ENCODE peak calls at places on chromosomes 3 and 15, in six cellular contexts. Z, A, T, J, E and O are unnamed samples.

GRCh38 chr3:157333551-157333991 is 103.1 kb upstream of the PTX3 start:
- DNase-seq in A (no peak), E (no peak), J (no peak), T (no peak), Z (no peak), O (no peak)

GRCh38 chr3:132124096-132124495 is 89.3 kb upstream of the CPNE4 start:
- DNase-seq in T (no peak), A (no peak), Z (no peak), E (no peak), J (no peak), O (no peak)

GRCh38 chr3:2352134-2352762 is 253.6 kb downstream of the CNTN4 start:
- DNase-seq in T (peak; percentile 55), J (peak; percentile 58), E (no peak), Z (no peak), A (no peak), O (no peak)

GRCh38 chr3:149401926-149402310 is 24.5 kb upstream of the TM4SF1 start:
- DNase-seq in E (no peak), J (no peak), T (no peak), A (no peak), Z (no peak), O (no peak)

GRCh38 chr3:28906561-28907310 is 374.1 kb upstream of the RBMS3 start:
- DNase-seq in E (no peak), J (no peak), Z (no peak), T (no peak), A (no peak), O (no peak)

GRCh38 chr3:196868297-196868661 is 559 bp downstream of the SENP5 start:
- DNase-seq in J (no peak), Z (no peak), T (peak; percentile 59), A (no peak), E (no peak), O (no peak)

GRCh38 chr3:141875893-141876380 is 506 bp upstream of the ATP1B3 start:
- DNase-seq in J (peak; percentile 93), A (no peak), Z (peak; percentile 72), E (peak; percentile 56), T (peak; percentile 85), O (peak; percentile 93)

GRCh38 chr3:65052101-65052500 is 364.3 kb upstream of the ADAMTS9 start:
- DNase-seq in Z (no peak), J (no peak), A (no peak), E (no peak), T (no peak), O (no peak)

GRCh38 chr3:45272828-45273470 is 46.9 kb upstream of the TMEM158 start:
- DNase-seq in J (no peak), A (no peak), E (no peak), Z (no peak), T (no peak), O (peak; percentile 87)

GRCh38 chr3:193240436-193240849 is 579 bp upstream of the PLAAT1 start:
- DNase-seq in Z (no peak), T (no peak), E (no peak), J (no peak), A (no peak), O (no peak)

GRCh38 chr3:141305436-141305835 is 62.9 kb upstream of the ZBTB38 start:
- DNase-seq in Z (no peak), T (no peak), A (no peak), J (no peak), E (no peak), O (no peak)

GRCh38 chr3:133866141-133866540 is 29.5 kb downstream of the RAB6B start:
- DNase-seq in J (no peak), A (no peak), T (no peak), E (no peak), Z (no peak), O (no peak)

GRCh38 chr3:30306896-30307295 is 299.5 kb upstream of the TGFBR2 start:
- DNase-seq in A (no peak), E (no peak), T (no peak), J (no peak), Z (no peak), O (no peak)

GRCh38 chr15:38708672-38709188 is 144.1 kb upstream of the RASGRP1 start:
- DNase-seq in T (no peak), E (no peak), A (no peak), Z (no peak), J (no peak), O (no peak)

GRCh38 chr3:193982258-193982659 is 153.7 kb upstream of the HES1 start:
- DNase-seq in E (peak; percentile 71), T (peak; percentile 86), J (peak; percentile 81), A (no peak), Z (no peak), O (peak; percentile 93)

GRCh38 chr3:19471147-19471546 is 322.8 kb downstream of the KCNH8 start:
- DNase-seq in E (no peak), T (no peak), J (no peak), Z (no peak), A (no peak), O (no peak)

GRCh38 chr3:189330066-189330465 is 158.3 kb downstream of the TPRG1 start:
- DNase-seq in Z (no peak), E (no peak), T (no peak), J (no peak), A (no peak), O (no peak)

GRCh38 chr15:99944131-99944530 is 210.9 kb upstream of the LYSMD4 start:
- DNase-seq in E (no peak), J (peak; percentile 48), A (no peak), Z (no peak), T (no peak), O (peak; percentile 39)

GRCh38 chr3:146065573-146066006 is 95.4 kb downstream of the PLOD2 start:
- DNase-seq in T (no peak), A (no peak), J (no peak), Z (no peak), E (no peak), O (no peak)

GRCh38 chr15:41337631-41338522 is 5.2 kb downstream of the NUSAP1 start:
- DNase-seq in T (no peak), Z (no peak), J (no peak), E (no peak), A (no peak), O (no peak)

GRCh38 chr3:59535791-59536221 is 486.0 kb upstream of the CFAP20DC start:
- DNase-seq in J (no peak), A (no peak), Z (no peak), E (no peak), T (no peak), O (no peak)

GRCh38 chr3:78506038-78506437 is 1261.8 kb downstream of the ROBO1 start:
- DNase-seq in T (no peak), A (no peak), Z (no peak), J (no peak), E (no peak), O (no peak)

GRCh38 chr3:8871306-8871705 is 92.0 kb downstream of the RAD18 start:
- DNase-seq in T (no peak), Z (no peak), J (no peak), A (no peak), E (no peak), O (no peak)

GRCh38 chr15:69225355-69226027 is 65.1 kb downstream of the GLCE start:
- DNase-seq in A (no peak), T (no peak), E (no peak), J (no peak), Z (no peak), O (no peak)

GRCh38 chr15:69226028-69226355 is 65.6 kb downstream of the GLCE start:
- DNase-seq in Z (no peak), E (no peak), J (no peak), A (no peak), T (no peak), O (no peak)

GRCh38 chr15:69222002-69222474 is 61.6 kb downstream of the GLCE start:
- DNase-seq in Z (no peak), A (no peak), E (no peak), J (no peak), T (no peak), O (no peak)

GRCh38 chr15:69223083-69223813 is 62.8 kb downstream of the GLCE start:
- DNase-seq in E (no peak), J (no peak), A (no peak), T (no peak), Z (no peak), O (no peak)

GRCh38 chr15:69224383-69224782 is 63.9 kb downstream of the GLCE start:
- DNase-seq in T (no peak), J (no peak), E (peak; percentile 58), Z (peak; percentile 67), A (no peak), O (no peak)
- TF ChIP-seq POLR2A in T (no peak), J (no peak), E (no peak), Z (no peak), A (no peak), O (no peak)

GRCh38 chr3:14687360-14687759 is 12.4 kb downstream of the C3orf20 start:
- DNase-seq in E (no peak), T (no peak), Z (no peak), A (no peak), J (no peak), O (no peak)
- H3K27me3 ChIP-seq in E (no peaks in the 10 kb centered on the region), T (no peaks in the 10 kb centered on the region), Z (no peaks in the 10 kb centered on the region), A (no peaks in the 10 kb centered on the region), J (no peaks in the 10 kb centered on the region), O (no peaks in the 10 kb centered on the region)

DNA sequence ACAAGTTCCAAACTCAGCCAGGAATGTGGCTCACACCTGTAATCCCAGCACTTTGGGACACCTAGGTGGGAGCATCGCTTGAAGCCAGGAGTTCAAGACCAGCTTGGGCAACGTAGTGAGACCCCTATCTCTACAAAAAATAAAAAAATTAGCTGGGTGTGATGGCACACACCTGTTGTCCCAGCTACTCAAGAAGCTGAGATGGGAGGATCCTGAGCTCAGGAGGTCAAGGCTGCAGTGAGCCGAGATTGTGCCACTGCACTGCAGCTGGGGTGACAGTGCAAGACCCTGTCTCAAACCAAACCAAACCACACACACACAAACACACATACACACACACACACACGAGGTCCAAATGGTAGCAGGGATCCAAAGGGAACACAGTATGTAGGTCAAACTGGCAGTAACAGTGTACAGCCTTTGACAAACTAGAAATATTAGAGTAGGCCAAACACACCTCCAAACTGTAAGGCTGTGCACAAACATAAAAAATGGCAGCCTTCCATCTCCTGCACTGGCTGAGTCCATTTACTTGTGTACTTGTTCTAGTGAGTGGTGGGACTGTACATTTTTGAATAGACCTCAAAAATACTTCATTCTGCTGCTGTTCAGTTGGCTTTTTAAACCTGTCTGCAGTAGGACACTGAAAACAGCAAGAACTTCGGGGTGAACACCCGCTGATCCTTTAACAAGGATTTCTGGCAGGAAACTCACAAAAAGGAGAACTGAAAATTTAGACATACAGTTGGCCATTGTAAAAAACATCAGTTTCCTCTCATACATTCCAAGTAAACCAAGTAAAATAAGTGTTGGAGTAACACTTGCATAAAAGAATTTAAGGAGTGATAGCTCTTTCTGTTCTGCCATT is 33.6 kb downstream of the INTS14 start:
- DNase-seq in A (no peak), Z (no peak), E (no peak), T (no peak), J (no peak), O (no peak)
- TF ChIP-seq POLR2A in A (no peak), Z (no peak), E (no peak), T (no peak), J (no peak), O (no peak)

DNA sequence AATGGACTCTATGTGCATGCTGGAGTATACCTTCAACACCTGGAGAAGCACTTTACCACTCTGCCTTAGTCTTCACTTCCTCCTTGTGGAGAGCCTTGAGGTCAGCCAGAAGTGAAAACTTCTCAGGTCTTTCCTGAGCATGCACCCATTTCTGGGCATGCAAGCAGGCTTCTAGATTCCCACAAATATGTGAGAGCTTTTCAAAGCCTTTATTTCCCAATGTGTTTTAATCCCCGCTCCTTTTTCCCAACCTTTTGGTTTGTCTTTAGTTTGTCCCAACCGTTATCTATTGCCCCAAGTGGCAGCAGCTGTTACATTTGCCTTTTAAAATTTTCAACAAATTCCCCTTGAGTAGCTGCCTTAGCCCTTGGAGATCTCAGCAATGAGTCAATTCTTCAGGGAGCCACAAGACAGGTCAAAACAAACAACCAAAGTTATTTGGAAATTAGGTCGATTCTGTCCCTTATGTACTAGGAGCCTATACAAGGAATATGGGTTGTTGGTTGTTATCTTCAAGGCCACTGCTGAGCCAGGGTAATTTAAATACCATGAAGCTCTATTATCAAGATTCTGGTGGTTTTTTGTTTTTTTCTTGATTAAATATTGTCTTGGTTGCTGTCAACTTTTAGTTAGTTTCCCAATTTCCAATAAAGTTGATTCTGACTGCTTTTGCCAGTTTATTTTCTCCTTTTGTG is 44.4 kb downstream of the LSM3 start:
- DNase-seq in Z (no peak), E (no peak), A (no peak), T (no peak), J (no peak), O (no peak)
- H3K27me3 ChIP-seq in Z (no peaks in the 10 kb centered on the region), E (no peaks in the 10 kb centered on the region), A (no peaks in the 10 kb centered on the region), T (no peaks in the 10 kb centered on the region), J (no peaks in the 10 kb centered on the region), O (no peaks in the 10 kb centered on the region)